ENCODE peak calls at places on chromosomes 13 and 19, in four cellular contexts. One of them, this sample, is unnamed.

GRCh38 chr13:49791753-49792549 is 531 bp downstream of the KPNA3 start:
- DNase-seq in cardiac fibroblast: peak
- DNase-seq in K562: peak
- DNase-seq in cardiac muscle cell: peak
- DNase-seq in this sample: peak

GRCh38 chr19:35545855-35546381 is 492 bp downstream of the TMEM147 start:
- DNase-seq in cardiac muscle cell: no peak
- DNase-seq in K562: peak
- DNase-seq in cardiac fibroblast: peak
- DNase-seq in this sample: no peak

GRCh38 chr19:35211545-35212230 is 16.9 kb downstream of the FAM187B start:
- DNase-seq in K562: no peak
- DNase-seq in cardiac fibroblast: no peak
- DNase-seq in cardiac muscle cell: no peak
- DNase-seq in this sample: no peak

GRCh38 chr13:95656386-95657015 is 12.0 kb upstream of the DZIP1 start:
- DNase-seq in K562: peak
- DNase-seq in cardiac fibroblast: no peak
- DNase-seq in cardiac muscle cell: no peak
- DNase-seq in this sample: peak

GRCh38 chr13:73168993-73169401 is 110.2 kb downstream of the KLF5 start:
- DNase-seq in cardiac fibroblast: no peak
- DNase-seq in K562: no peak
- DNase-seq in cardiac muscle cell: no peak
- DNase-seq in this sample: peak

GRCh38 chr13:31044658-31045620 is 112.5 kb downstream of the TEX26 start:
- DNase-seq in K562: no peak
- DNase-seq in cardiac muscle cell: no peak
- DNase-seq in cardiac fibroblast: no peak
- DNase-seq in this sample: no peak

GRCh38 chr19:30662211-30662861 is 290.2 kb downstream of the ZNF536 start:
- DNase-seq in K562: no peak
- DNase-seq in cardiac muscle cell: no peak
- DNase-seq in cardiac fibroblast: no peak
- DNase-seq in this sample: no peak

GRCh38 chr13:77714119-77714755 is 16.8 kb downstream of the SLAIN1 start:
- DNase-seq in cardiac muscle cell: no peak
- DNase-seq in cardiac fibroblast: no peak
- DNase-seq in K562: no peak
- DNase-seq in this sample: no peak

GRCh38 chr19:13902993-13903555 is 2.8 kb downstream of the BRME1 start:
- DNase-seq in cardiac fibroblast: no peak
- DNase-seq in cardiac muscle cell: no peak
- DNase-seq in K562: peak
- DNase-seq in this sample: peak

GRCh38 chr19:6947745-6948144 is 60.4 kb downstream of the ADGRE1 start:
- DNase-seq in cardiac muscle cell: no peak
- DNase-seq in cardiac fibroblast: peak
- DNase-seq in K562: no peak
- DNase-seq in this sample: peak

GRCh38 chr19:54674021-54674617 is 11.3 kb downstream of the LILRB4 start:
- DNase-seq in cardiac muscle cell: no peak
- DNase-seq in cardiac fibroblast: peak
- DNase-seq in K562: peak
- DNase-seq in this sample: peak

GRCh38 chr19:14031719-14032480 is at the start of gene IL27RA:
- DNase-seq in K562: peak
- DNase-seq in cardiac muscle cell: peak
- DNase-seq in cardiac fibroblast: peak
- DNase-seq in this sample: peak

GRCh38 chr19:49546825-49547565 is 19.2 kb downstream of the RCN3 start:
- DNase-seq in cardiac fibroblast: peak
- DNase-seq in cardiac muscle cell: peak
- DNase-seq in K562: peak
- DNase-seq in this sample: peak

GRCh38 chr13:99265823-99266426 is 7.7 kb upstream of the GPR18 start:
- DNase-seq in K562: peak
- DNase-seq in cardiac fibroblast: peak
- DNase-seq in cardiac muscle cell: peak
- DNase-seq in this sample: peak

GRCh38 chr13:109785141-109785891 is 1.1 kb downstream of the IRS2 start:
- DNase-seq in cardiac muscle cell: peak
- DNase-seq in K562: no peak
- DNase-seq in cardiac fibroblast: peak
- DNase-seq in this sample: peak

GRCh38 chr13:40181203-40181845 is 485.1 kb downstream of the FOXO1 start:
- DNase-seq in cardiac muscle cell: peak
- DNase-seq in cardiac fibroblast: peak
- DNase-seq in K562: peak
- DNase-seq in this sample: peak

GRCh38 chr13:28471408-28471807 is 23.5 kb downstream of the FLT1 start:
- DNase-seq in cardiac muscle cell: no peak
- DNase-seq in cardiac fibroblast: no peak
- DNase-seq in K562: no peak
- DNase-seq in this sample: no peak

GRCh38 chr13:21033224-21033855 is 28.0 kb downstream of the LATS2 start:
- DNase-seq in cardiac fibroblast: peak
- DNase-seq in cardiac muscle cell: peak
- DNase-seq in K562: no peak
- DNase-seq in this sample: peak

GRCh38 chr19:49071860-49072547 is 495 bp downstream of the KCNA7 start:
- DNase-seq in K562: peak
- DNase-seq in cardiac fibroblast: no peak
- DNase-seq in cardiac muscle cell: peak
- DNase-seq in this sample: no peak

GRCh38 chr19:55912916-55913315 is 19.2 kb downstream of the NLRP13 start:
- DNase-seq in cardiac fibroblast: no peak
- DNase-seq in cardiac muscle cell: no peak
- DNase-seq in K562: no peak
- DNase-seq in this sample: no peak

GRCh38 chr19:55909801-55910200 is 22.3 kb downstream of the NLRP13 start:
- DNase-seq in cardiac muscle cell: no peak
- DNase-seq in cardiac fibroblast: no peak
- DNase-seq in K562: no peak
- DNase-seq in this sample: no peak

GRCh38 chr19:55913643-55914268 is 18.4 kb downstream of the NLRP13 start:
- DNase-seq in cardiac muscle cell: no peak
- DNase-seq in cardiac fibroblast: no peak
- DNase-seq in K562: peak
- DNase-seq in this sample: no peak
- TF ChIP-seq CTCF in cardiac muscle cell: no peak
- TF ChIP-seq CTCF in cardiac fibroblast: peak
- TF ChIP-seq CTCF in K562: peak
- TF ChIP-seq CTCF in this sample: no peak

GRCh38 chr19:10624585-10624984 is 768 bp upstream of the SLC44A2 start:
- DNase-seq in K562: no peak
- DNase-seq in cardiac fibroblast: no peak
- DNase-seq in cardiac muscle cell: no peak
- DNase-seq in this sample: no peak
- H3K4me3 ChIP-seq in K562: no peak
- H3K4me3 ChIP-seq in cardiac fibroblast: no peak
- H3K4me3 ChIP-seq in cardiac muscle cell: no peak
- H3K4me3 ChIP-seq in this sample: no peak

DNA sequence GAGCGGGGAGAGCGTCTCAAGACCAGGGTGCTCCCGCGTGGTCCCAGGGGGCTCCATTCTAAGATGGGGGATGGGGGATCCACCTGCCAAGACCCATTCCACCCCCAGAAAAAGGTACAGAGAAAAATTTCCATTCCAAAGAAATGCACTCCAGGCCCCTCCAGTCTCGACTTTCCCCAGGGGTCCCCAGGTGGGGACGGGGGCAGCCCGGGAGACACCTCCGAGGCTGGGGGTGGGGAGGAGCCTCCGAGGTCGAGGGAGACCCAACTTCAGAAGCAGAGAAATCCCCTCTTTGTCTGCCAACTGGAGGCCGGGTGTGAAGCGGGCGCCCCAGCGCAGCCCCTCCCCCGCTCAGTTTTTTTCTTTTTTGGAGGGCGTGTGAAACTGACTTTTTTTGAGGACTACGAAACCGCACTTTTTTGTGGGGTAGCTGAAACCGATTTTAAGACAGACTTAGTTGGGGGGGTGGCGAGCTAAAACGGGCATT is 1.3 kb downstream of the TCF3 start:
- DNase-seq in cardiac fibroblast: peak
- DNase-seq in cardiac muscle cell: peak
- DNase-seq in K562: peak
- DNase-seq in this sample: peak
- TF ChIP-seq CTCF in cardiac fibroblast: no peak
- TF ChIP-seq CTCF in cardiac muscle cell: no peak
- TF ChIP-seq CTCF in K562: no peak
- TF ChIP-seq CTCF in this sample: no peak

GRCh38 chr19:32322541-32322940 is 22.9 kb upstream of the ZNF507 start:
- DNase-seq in cardiac fibroblast: no peak
- DNase-seq in cardiac muscle cell: no peak
- DNase-seq in K562: no peak
- DNase-seq in this sample: no peak

GRCh38 chr19:32330149-32330548 is 15.3 kb upstream of the ZNF507 start:
- DNase-seq in K562: no peak
- DNase-seq in cardiac muscle cell: peak
- DNase-seq in cardiac fibroblast: no peak
- DNase-seq in this sample: peak

GRCh38 chr19:32318884-32319520 is 26.4 kb upstream of the ZNF507 start:
- DNase-seq in K562: peak
- DNase-seq in cardiac muscle cell: peak
- DNase-seq in cardiac fibroblast: no peak
- DNase-seq in this sample: peak

DNA sequence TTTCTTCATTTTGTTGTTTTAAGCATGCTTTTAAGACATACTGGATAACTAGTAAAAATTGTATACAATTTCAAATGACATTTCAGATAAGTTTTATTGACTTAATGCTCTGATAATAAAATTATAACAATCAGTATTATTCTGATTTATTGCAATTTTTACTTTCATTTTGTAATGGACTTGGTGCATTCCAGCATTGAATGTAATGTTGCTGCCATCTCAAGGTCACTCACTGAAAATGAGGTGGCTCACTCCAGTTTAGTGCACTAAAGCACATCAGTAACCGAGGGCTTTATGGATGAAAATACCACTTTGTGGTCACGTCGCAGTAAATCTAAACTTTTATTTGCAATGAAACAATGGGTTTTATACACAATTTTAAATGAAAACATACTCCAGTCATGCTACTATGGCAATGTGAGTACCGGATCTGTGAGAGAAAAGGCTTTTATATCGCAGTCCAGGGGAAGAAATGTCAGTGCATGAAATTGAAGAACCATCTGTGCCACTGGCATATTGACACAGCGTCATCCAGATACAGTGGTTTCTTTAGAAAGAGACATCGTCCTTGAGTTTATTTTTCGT is 20.7 kb upstream of the ZNF507 start:
- DNase-seq in K562: no peak
- DNase-seq in cardiac fibroblast: no peak
- DNase-seq in cardiac muscle cell: no peak
- DNase-seq in this sample: no peak
- H3K4me3 ChIP-seq in K562: no peak
- H3K4me3 ChIP-seq in cardiac fibroblast: no peak
- H3K4me3 ChIP-seq in cardiac muscle cell: no peak
- H3K4me3 ChIP-seq in this sample: no peak

DNA sequence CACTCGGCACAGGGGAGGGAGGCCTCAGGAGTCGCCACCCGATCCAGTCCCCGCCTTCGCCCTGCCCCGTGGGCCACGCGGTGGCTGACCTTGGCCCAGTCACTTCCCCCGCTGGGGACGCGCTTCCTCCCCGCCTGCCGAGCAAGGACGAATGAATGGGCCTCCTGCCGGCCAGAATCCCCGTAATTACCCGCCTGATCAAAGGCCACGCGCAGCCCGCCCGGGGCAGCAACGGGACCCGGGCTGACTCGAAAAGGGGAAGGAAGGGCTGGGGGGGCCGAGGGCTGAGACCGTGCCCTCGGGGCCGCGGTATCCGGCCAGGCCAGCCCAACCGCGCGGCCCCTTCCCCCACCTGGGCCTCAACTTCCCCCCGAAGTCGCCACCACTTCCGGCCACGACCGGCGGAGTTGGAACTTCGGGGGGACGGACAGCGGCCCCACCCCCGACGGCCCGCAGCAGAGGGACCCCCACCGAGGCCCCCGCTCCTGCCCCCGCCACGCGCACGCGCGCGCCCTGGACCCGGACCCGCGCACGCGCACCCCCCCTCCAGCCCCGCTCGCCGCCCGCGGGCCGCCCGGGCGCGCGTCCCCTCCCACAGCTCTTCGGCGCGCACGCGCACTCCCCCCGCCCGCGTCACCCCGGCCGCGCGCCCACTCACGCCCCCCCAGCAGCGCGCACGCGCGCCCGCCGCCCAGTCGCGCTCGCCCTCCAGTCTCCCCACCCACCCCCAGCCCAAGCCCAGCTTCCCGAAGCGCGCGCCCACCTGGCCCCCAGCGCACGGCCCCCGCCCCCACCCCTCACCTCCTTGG is 520 bp downstream of the ZNF787 start:
- DNase-seq in cardiac fibroblast: peak
- DNase-seq in K562: peak
- DNase-seq in cardiac muscle cell: peak
- DNase-seq in this sample: peak
- TF ChIP-seq CTCF in cardiac fibroblast: peak
- TF ChIP-seq CTCF in K562: no peak
- TF ChIP-seq CTCF in cardiac muscle cell: peak
- TF ChIP-seq CTCF in this sample: peak